ENCODE peak calls at places on chromosomes 6 and 20, in eight cellular contexts. H, Z, I, W, L, R, A and O are unnamed samples.

GRCh38 chr6:75893776-75894152 is 144.7 kb downstream of the MYO6 start:
- DNase-seq in Z (no peak), H (no peak), A (no peak), R (no peak), I (no peak), W (no peak), L (no peak), O (no peak)

GRCh38 chr6:153852034-153852433 is 187.0 kb upstream of the OPRM1 start:
- DNase-seq in I (no peak), L (no peak), R (no peak), A (no peak), W (no peak), H (no peak), Z (no peak), O (no peak)

GRCh38 chr20:46331612-46332361 is 23.5 kb upstream of the CDH22 start:
- DNase-seq in R (no peak), A (no peak), H (no peak), Z (no peak), I (no peak), W (no peak), L (no peak), O (no peak)

GRCh38 chr6:113645986-113646385 is 211.2 kb upstream of the MARCKS start:
- DNase-seq in A (no peak), R (no peak), I (no peak), Z (no peak), W (no peak), L (no peak), H (no peak), O (no peak)

GRCh38 chr6:44107017-44107416 is 20.2 kb downstream of the MRPL14 start:
- DNase-seq in W (no peak), Z (no peak), A (no peak), R (no peak), H (no peak), I (no peak), L (no peak), O (no peak)

GRCh38 chr20:13183005-13183404 is 38.1 kb upstream of the ISM1 start:
- DNase-seq in H (no peak), R (no peak), L (no peak), I (no peak), A (no peak), Z (no peak), W (no peak), O (no peak)

GRCh38 chr20:43988867-43989266 is 74.2 kb downstream of the TOX2 start:
- DNase-seq in H (no peak), L (no peak), A (no peak), W (no peak), R (no peak), I (no peak), Z (no peak), O (no peak)

GRCh38 chr6:134805163-134805562 is 144.7 kb downstream of the ALDH8A1 start:
- DNase-seq in L (no peak), W (no peak), I (no peak), A (no peak), H (no peak), Z (no peak), R (no peak), O (no peak)

GRCh38 chr6:16419636-16420331 is 181.4 kb downstream of the GMPR start:
- DNase-seq in I (no peak), R (no peak), Z (no peak), W (no peak), L (no peak), H (no peak), A (no peak), O (no peak)

GRCh38 chr6:22056398-22056797 is 240.4 kb downstream of the PRL start:
- DNase-seq in R (no peak), L (no peak), H (no peak), I (peak), A (no peak), Z (peak), W (no peak), O (peak)

GRCh38 chr6:72350256-72350875 is 271.5 kb upstream of the KCNQ5 start:
- DNase-seq in I (no peak), L (no peak), H (no peak), W (no peak), Z (no peak), A (no peak), R (no peak), O (no peak)

GRCh38 chr20:51489611-51490010 is 52.9 kb downstream of the NFATC2 start:
- DNase-seq in W (no peak), L (no peak), A (no peak), Z (no peak), I (no peak), R (no peak), H (no peak), O (no peak)

GRCh38 chr20:61939691-61940360 is 125.9 kb downstream of the TAF4 start:
- DNase-seq in Z (no peak), H (no peak), R (no peak), I (no peak), W (no peak), A (no peak), L (no peak), O (no peak)

GRCh38 chr6:116258520-116258919 is 4.6 kb upstream of the TSPYL4 start:
- DNase-seq in A (peak), L (no peak), Z (no peak), W (no peak), H (no peak), I (no peak), R (no peak), O (no peak)
- TF ChIP-seq POLR2A in A (no peak), L (no peak), Z (no peak), W (no peak), H (no peak), I (no peak), R (no peak), O (no peak)

GRCh38 chr6:149864578-149865535 is 698 bp upstream of the LRP11 start:
- DNase-seq in Z (peak), I (no peak), R (peak), H (peak), L (no peak), A (peak), W (peak), O (peak)

GRCh38 chr6:149863596-149863845 is 638 bp downstream of the LRP11 start:
- DNase-seq in R (no peak), Z (no peak), H (no peak), L (no peak), A (no peak), W (no peak), I (no peak), O (no peak)

GRCh38 chr6:149861603-149862423 is 2.3 kb downstream of the LRP11 start:
- DNase-seq in H (peak), Z (no peak), L (no peak), A (no peak), R (no peak), W (no peak), I (no peak), O (no peak)

GRCh38 chr6:149862901-149863595 is 1.1 kb downstream of the LRP11 start:
- DNase-seq in W (no peak), H (peak), A (peak), I (peak), R (peak), Z (peak), L (peak), O (peak)

GRCh38 chr6:149863846-149864577 is at the start of gene LRP11:
- DNase-seq in W (peak), I (peak), Z (peak), L (peak), R (peak), A (peak), H (peak), O (peak)
- TF ChIP-seq POLR2A in W (peak), I (peak), Z (peak), L (peak), R (peak), A (no peak), H (peak), O (no peak)

DNA sequence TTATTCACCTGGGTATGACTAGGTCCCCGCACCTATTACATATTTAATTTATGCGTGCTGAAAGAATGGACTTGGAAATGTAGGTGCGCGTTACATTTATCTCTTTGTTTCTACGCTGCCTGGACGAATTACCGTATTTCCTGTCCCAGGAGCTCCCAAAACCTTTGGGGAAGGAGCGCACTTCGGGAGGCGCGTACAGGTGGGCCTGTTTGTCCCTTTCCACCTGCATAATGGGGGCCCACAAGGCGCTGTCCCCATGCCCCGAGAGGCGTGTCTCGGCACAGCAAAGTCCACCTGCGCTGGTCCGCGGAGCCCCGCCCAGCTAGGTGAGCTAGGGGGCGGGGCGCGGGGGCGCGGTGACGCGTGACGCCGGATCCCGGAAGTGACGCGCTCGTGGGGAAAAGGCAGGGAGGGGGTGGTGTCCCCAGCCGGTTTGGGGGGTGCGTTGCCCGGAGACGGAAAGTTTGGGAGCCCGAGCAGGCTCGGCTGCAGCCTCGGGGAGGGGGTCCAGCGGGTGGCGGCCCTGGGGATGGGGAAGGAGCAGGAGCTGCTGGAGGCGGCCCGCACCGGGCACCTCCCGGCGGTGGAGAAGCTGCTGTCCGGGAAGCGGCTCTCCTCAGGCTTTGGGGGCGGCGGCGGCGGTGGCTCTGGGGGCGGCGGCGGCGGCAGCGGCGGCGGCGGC is at the start of gene ANKS1A:
- DNase-seq in Z (peak), R (peak), I (peak), A (peak), H (peak), W (peak), L (peak), O (peak)
- TF ChIP-seq POLR2A in Z (peak), R (peak), I (peak), A (peak), H (peak), W (peak), L (peak), O (peak)

GRCh38 chr6:13487122-13488014 is at the start of gene GFOD1:
- DNase-seq in R (peak), L (peak), Z (peak), H (peak), I (peak), W (peak), A (peak), O (peak)

GRCh38 chr6:13485303-13485702 is 2.1 kb downstream of the GFOD1 start:
- DNase-seq in L (no peak), W (no peak), I (no peak), R (no peak), Z (no peak), H (no peak), A (no peak), O (no peak)

GRCh38 chr6:13484827-13485226 is 2.6 kb downstream of the GFOD1 start:
- DNase-seq in A (no peak), I (no peak), R (no peak), W (no peak), Z (no peak), H (no peak), L (no peak), O (no peak)

GRCh38 chr6:13486679-13487121 is 700 bp downstream of the GFOD1 start:
- DNase-seq in Z (no peak), I (peak), H (peak), L (peak), R (peak), A (peak), W (peak), O (peak)

DNA sequence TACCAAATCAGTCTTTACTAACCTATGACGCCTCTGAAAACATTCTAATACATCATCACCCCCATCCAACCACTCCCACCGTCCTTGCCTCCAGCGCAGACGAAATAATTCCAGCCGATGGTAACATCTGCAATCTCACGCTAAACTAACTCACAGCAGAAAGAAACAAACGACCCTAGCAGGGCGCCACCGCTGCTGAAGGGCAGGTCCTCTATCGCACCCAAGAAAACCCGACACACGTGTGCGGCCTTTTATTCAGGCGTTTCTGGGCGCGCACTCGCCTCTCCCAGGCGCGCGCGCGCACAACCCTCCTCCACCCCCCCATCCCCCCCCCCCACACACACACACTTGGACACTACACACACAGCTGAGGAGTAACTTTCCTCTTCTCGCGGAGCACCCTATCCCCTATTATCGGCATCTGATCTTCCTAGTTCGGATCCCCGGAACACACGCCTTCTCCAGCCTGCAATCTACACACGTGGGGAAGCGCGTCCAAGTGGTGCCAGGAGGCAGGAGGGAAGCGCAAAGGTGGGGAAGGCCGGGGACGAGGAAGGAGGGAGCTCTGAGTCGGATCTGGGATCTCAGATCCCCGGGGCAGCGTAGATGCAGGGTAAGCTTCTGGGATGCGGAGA is 1.4 kb downstream of the GFOD1 start:
- DNase-seq in A (peak), R (no peak), Z (no peak), W (peak), H (peak), I (no peak), L (peak), O (peak)
- TF ChIP-seq POLR2A in A (no peak), R (no peak), Z (no peak), W (peak), H (no peak), I (no peak), L (no peak), O (no peak)

DNA sequence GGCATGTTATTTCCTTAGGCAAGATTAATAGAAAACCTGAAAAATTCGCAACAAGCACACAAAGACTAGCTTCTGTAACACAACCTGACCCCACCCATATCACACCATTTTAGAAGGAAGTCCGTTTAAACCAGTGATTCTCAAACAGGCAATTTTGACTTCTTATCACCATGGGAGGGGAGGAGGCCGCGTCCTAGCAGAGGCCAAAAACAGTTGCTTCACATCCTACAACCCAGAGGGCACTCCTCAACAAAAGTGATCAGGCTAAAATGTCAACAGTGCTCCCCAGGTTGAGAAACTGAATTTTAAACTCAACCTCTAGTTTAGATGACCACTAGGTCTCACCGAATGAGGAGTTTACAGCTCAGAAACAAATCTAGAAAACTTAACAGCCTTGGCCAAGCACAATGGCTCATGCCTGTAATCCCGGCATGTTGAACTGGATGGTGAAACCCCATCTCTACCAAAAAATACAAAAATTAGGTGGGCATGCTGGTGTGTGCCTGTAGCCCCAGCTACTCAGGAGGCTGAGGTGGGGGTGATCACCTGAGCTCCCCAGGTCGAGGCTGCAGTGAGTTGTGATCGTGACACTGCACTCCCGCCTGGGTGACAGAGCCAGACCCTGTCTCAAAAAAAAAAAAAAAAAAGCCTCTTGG is 3.4 kb downstream of the SNX5 start:
- DNase-seq in W (no peak), L (no peak), R (no peak), A (no peak), I (no peak), Z (no peak), H (no peak), O (no peak)
- TF ChIP-seq POLR2A in W (no peak), L (no peak), R (no peak), A (no peak), I (no peak), Z (no peak), H (no peak), O (no peak)